ENCODE peak calls at places on chromosomes 12 and 14, in six cellular contexts. N is tibial nerve; O is small intestine; Y is CD8-positive, alpha-beta memory T cell; Z is H1; K is right lobe of liver. P is an unnamed sample.

GRCh38 chr12:29616664-29617409 is 119.4 kb upstream of the OVCH1 start:
- DNase-seq in N (no peak), O (peak; percentile 60), Y (no peak), Z (no peak), K (no peak), P (no peak)

GRCh38 chr12:80400591-80400991 is 43.4 kb upstream of the PTPRQ start:
- DNase-seq in N (no peak), O (no peak), Y (no peak), Z (peak; percentile 52), K (peak; percentile 49), P (no peak)

GRCh38 chr12:27779837-27780611 is at the start of the genes KLHL42 and MANSC4:
- DNase-seq in N (peak; percentile 38), O (peak; percentile 63), Y (peak; percentile 47), Z (peak; percentile 79), K (peak; percentile 82), P (peak; percentile 80)

GRCh38 chr12:4107436-4107878 is 166.1 kb upstream of the CCND2 start:
- DNase-seq in N (no peak), O (peak; percentile 85), Y (peak; percentile 39), Z (peak; percentile 53), K (no peak), P (no peak)

GRCh38 chr14:106619618-106620017 is 1093.2 kb downstream of the TMEM121 start:
- DNase-seq in N (no peak), O (no peak), Y (no peak), Z (no peak), K (no peak), P (no peak)

GRCh38 chr14:80754696-80755095 is 186.8 kb downstream of the CEP128 start:
- DNase-seq in N (no peak), O (no peak), Y (no peak), Z (no peak), K (no peak), P (no peak)

GRCh38 chr14:38238881-38239280 is 17.0 kb downstream of the CLEC14A start:
- DNase-seq in N (no peak), O (no peak), Y (no peak), Z (no peak), K (no peak), P (no peak)

GRCh38 chr14:75561013-75561432 is 17.4 kb upstream of the FLVCR2 start:
- DNase-seq in N (peak; percentile 24), O (peak; percentile 88), Y (peak; percentile 33), Z (peak; percentile 88), K (peak; percentile 82), P (peak; percentile 59)

GRCh38 chr12:5456906-5457305 is 25.0 kb downstream of the NTF3 start:
- DNase-seq in N (no peak), O (no peak), Y (no peak), Z (no peak), K (no peak), P (no peak)

GRCh38 chr12:12216349-12217017 is 50.4 kb downstream of the LRP6 start:
- DNase-seq in N (no peak), O (no peak), Y (no peak), Z (no peak), K (no peak), P (no peak)

GRCh38 chr14:103292426-103293374 is 41.3 kb upstream of the EIF5 start:
- DNase-seq in N (peak; percentile 67), O (peak; percentile 78), Y (peak; percentile 57), Z (peak; percentile 92), K (peak; percentile 80), P (peak; percentile 63)

GRCh38 chr12:6944381-6945186 is 762 bp downstream of the C12orf57 start:
- DNase-seq in N (peak; percentile 90), O (peak; percentile 95), Y (peak; percentile 73), Z (no peak), K (peak; percentile 93), P (peak; percentile 93)

GRCh38 chr12:21941522-21942376 is 523 bp upstream of the ABCC9 start:
- DNase-seq in N (no peak), O (no peak), Y (no peak), Z (peak; percentile 51), K (peak; percentile 87), P (no peak)

GRCh38 chr12:8038659-8039114 is 6.2 kb downstream of the FOXJ2 start:
- DNase-seq in N (no peak), O (peak; percentile 51), Y (no peak), Z (peak; percentile 75), K (no peak), P (peak; percentile 73)

GRCh38 chr14:42140831-42141279 is 534.2 kb downstream of the LRFN5 start:
- DNase-seq in N (no peak), O (no peak), Y (no peak), Z (no peak), K (no peak), P (no peak)

GRCh38 chr12:12365931-12366431 is 9.1 kb downstream of the BORCS5 start:
- DNase-seq in N (no peak), O (no peak), Y (no peak), Z (no peak), K (no peak), P (no peak)

GRCh38 chr12:131620946-131621681 is 89.8 kb upstream of the SFSWAP start:
- DNase-seq in N (no peak), O (no peak), Y (no peak), Z (no peak), K (no peak), P (no peak)

GRCh38 chr14:25406818-25407217 is 356.9 kb upstream of the STXBP6 start:
- DNase-seq in N (no peak), O (peak; percentile 41), Y (no peak), Z (peak; percentile 61), K (no peak), P (peak; percentile 5)

GRCh38 chr12:43103866-43104265 is 448.1 kb downstream of the ADAMTS20 start:
- DNase-seq in N (no peak), O (no peak), Y (no peak), Z (no peak), K (no peak), P (no peak)

GRCh38 chr14:41606249-41607118 is at the start of gene LRFN5:
- DNase-seq in N (no peak), O (peak; percentile 11), Y (no peak), Z (peak; percentile 82), K (peak; percentile 52), P (no peak)

GRCh38 chr12:23880988-23881387 is 68.5 kb downstream of the SOX5 start:
- DNase-seq in N (no peak), O (no peak), Y (no peak), Z (no peak), K (no peak), P (no peak)

GRCh38 chr14:60658909-60659585 is 9.8 kb upstream of the SIX1 start:
- DNase-seq in N (no peak), O (no peak), Y (no peak), Z (no peak), K (no peak), P (no peak)

GRCh38 chr12:25459541-25459951 is 93.5 kb downstream of the LMNTD1 start:
- DNase-seq in N (no peak), O (no peak), Y (no peak), Z (no peak), K (no peak), P (no peak)
- H3K27ac ChIP-seq in N (no peak overlapping the region), O (no peak overlapping the region), Y (no peak overlapping the region), Z (no peak overlapping the region), K (no peak overlapping the region), P (no peak overlapping the region)

DNA sequence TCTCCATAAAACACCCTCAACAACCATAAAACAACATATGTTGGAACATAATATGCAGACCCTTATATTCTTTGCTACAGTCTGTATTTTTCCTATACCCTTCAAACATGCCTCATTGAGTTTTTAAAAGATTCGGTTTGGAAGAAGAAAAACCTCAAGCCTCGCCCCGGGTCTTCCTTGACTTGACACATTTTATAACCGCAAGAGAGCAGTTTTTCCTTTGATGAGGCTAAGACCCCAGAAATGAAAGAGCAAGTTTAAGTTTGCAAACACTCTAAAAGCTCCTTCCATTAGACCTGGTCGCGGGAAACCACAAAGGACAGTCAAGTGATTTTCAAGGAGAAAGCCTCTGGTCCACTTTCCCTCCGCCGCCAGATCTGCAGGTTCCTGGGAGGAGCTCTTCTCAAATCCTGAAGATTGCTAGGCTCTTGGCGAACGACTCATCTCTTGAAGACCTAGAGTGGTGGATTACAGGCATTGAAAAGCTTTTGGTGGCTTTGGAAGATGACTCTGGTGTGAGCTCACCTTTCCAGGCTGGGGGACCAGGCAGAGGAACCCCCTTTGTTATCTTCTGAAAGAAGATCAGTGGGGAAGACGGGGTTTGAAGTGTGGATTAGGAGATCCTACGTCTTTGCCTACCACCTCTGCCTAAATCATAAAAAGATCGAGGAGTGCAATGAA is at the start of gene ASCL4:
- DNase-seq in N (no peak), O (no peak), Y (no peak), Z (no peak), K (no peak), P (no peak)
- H3K27me3 ChIP-seq in N (peaks cover 55% of the 10 kb centered on the region), O (peaks cover 6% of the 10 kb centered on the region), Y (peaks cover 20% of the 10 kb centered on the region), Z (peaks cover 49% of the 10 kb centered on the region), K (peaks cover 4% of the 10 kb centered on the region), P (peaks cover 53% of the 10 kb centered on the region)

GRCh38 chr12:124030510-124030909 is 57.5 kb downstream of the ZNF664 start:
- DNase-seq in N (no peak), O (no peak), Y (no peak), Z (no peak), K (no peak), P (peak; percentile 61)

GRCh38 chr12:124028560-124028935 is 55.5 kb downstream of the ZNF664 start:
- DNase-seq in N (no peak), O (no peak), Y (no peak), Z (no peak), K (no peak), P (no peak)

GRCh38 chr12:124032265-124032886 is 59.4 kb downstream of the ZNF664 start:
- DNase-seq in N (no peak), O (peak; percentile 62), Y (no peak), Z (peak; percentile 60), K (no peak), P (peak; percentile 56)

GRCh38 chr12:124030008-124030407 is 57.0 kb downstream of the ZNF664 start:
- DNase-seq in N (no peak), O (no peak), Y (no peak), Z (peak; percentile 37), K (no peak), P (no peak)

DNA sequence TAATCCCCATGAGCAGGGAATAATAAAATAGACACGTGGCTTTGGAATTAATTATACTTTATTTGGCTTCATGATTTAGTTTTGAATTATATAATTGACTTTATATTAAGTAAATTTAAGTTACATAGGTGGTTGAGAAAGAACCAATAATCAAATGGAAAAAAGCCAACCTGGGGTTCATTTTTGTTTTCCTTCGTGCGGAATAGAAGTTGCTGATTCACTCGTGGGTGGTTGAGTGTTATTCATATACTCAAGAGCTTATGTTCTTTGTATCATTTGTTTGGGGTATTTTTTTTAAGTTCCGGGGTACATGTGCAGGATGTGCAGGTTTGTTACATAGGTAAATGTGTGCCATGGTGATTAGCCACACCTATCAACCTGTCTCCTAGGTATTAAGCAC is 58.0 kb downstream of the ZNF664 start:
- DNase-seq in N (no peak), O (no peak), Y (no peak), Z (no peak), K (no peak), P (no peak)
- H3K4me3 ChIP-seq in N (no peak overlapping the region), O (no peak overlapping the region), Y (no peak overlapping the region), Z (no peak overlapping the region), K (no peak overlapping the region), P (no peak overlapping the region)

DNA sequence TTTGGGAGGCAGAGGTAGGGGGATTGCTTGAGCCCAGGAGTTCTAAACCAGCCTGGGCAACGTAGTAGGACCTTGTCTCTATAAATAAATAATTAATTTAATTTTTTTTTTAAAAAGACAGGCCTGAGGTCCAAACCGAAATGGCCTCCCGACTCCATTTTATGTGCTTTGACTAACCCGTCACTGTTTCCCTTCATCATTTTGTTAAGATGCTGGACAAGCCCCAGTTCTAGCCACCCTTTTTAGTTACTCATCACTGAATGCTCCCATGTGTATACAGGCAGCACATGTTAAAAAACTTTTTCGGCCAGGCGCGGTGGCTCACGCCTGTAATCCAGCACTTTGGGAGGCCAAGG is 83.6 kb upstream of the RESF1 start:
- DNase-seq in N (no peak), O (no peak), Y (no peak), Z (no peak), K (no peak), P (no peak)
- H3K27ac ChIP-seq in N (no peak overlapping the region), O (no peak overlapping the region), Y (no peak overlapping the region), Z (no peak overlapping the region), K (no peak overlapping the region), P (peak overlapping the region; percentile 74)

P was measured in SJSA1.